ENCODE peak calls at places on chromosomes 12 and 14, in four cellular contexts. I, X, L and M are unnamed samples.

GRCh38 chr12:68042212-68042699 is 53.0 kb downstream of the IFNG-AS1 start:
- DNase-seq in L (no peak), X (no peak), I (no peak), M (no peak)

GRCh38 chr14:42214981-42215491 is 608.4 kb downstream of the LRFN5 start:
- DNase-seq in I (no peak), L (no peak), X (no peak), M (peak)

GRCh38 chr12:34289431-34290190 is 267.3 kb downstream of the ALG10 start:
- DNase-seq in X (no peak), I (no peak), L (no peak), M (no peak)

GRCh38 chr12:46677749-46678148 is 148.0 kb downstream of the SLC38A4 start:
- DNase-seq in L (no peak), I (no peak), X (no peak), M (no peak)

GRCh38 chr12:28446031-28446430 is 255.8 kb downstream of the CCDC91 start:
- DNase-seq in X (no peak), L (no peak), I (no peak), M (no peak)

GRCh38 chr14:93042968-93043940 is 72.5 kb downstream of the ITPK1 start:
- DNase-seq in X (no peak), I (peak), L (peak), M (peak)

GRCh38 chr12:221736-222135 is 7.8 kb upstream of the SLC6A12 start:
- DNase-seq in I (no peak), L (no peak), X (no peak), M (no peak)

GRCh38 chr14:96978525-96979272 is 181.5 kb downstream of the VRK1 start:
- DNase-seq in I (no peak), X (no peak), L (no peak), M (no peak)

GRCh38 chr12:94460594-94460959 is 910 bp upstream of the CEP83 start:
- DNase-seq in L (no peak), I (no peak), X (no peak), M (no peak)

GRCh38 chr12:21583587-21583986 is 21.1 kb downstream of the GYS2 start:
- DNase-seq in I (no peak), X (no peak), L (no peak), M (no peak)

GRCh38 chr14:89866458-89866857 is 88.1 kb downstream of the EFCAB11 start:
- DNase-seq in X (no peak), L (no peak), I (no peak), M (no peak)

GRCh38 chr12:53062977-53063707 is 13.3 kb downstream of the TNS2 start:
- DNase-seq in L (peak), X (no peak), I (peak), M (peak)

GRCh38 chr12:66804555-66804954 is 125.7 kb upstream of the GRIP1 start:
- DNase-seq in L (no peak), X (no peak), I (no peak), M (no peak)

GRCh38 chr12:129622566-129622965 is 281.3 kb downstream of the TMEM132D start:
- DNase-seq in L (no peak), X (no peak), I (peak), M (no peak)

GRCh38 chr14:89214221-89214965 is 202.6 kb downstream of the FOXN3 start:
- DNase-seq in L (no peak), X (no peak), I (peak), M (peak)

GRCh38 chr14:45939572-45939971 is 686.6 kb upstream of the MIS18BP1 start:
- DNase-seq in X (no peak), L (no peak), I (no peak), M (no peak)

GRCh38 chr14:45946251-45946650 is 693.2 kb upstream of the MIS18BP1 start:
- DNase-seq in X (no peak), L (no peak), I (no peak), M (no peak)

GRCh38 chr14:45940318-45940717 is 687.3 kb upstream of the MIS18BP1 start:
- DNase-seq in X (no peak), I (no peak), L (no peak), M (no peak)
- TF ChIP-seq CTCF in X (no peak), I (no peak), L (no peak), M (no peak)

DNA sequence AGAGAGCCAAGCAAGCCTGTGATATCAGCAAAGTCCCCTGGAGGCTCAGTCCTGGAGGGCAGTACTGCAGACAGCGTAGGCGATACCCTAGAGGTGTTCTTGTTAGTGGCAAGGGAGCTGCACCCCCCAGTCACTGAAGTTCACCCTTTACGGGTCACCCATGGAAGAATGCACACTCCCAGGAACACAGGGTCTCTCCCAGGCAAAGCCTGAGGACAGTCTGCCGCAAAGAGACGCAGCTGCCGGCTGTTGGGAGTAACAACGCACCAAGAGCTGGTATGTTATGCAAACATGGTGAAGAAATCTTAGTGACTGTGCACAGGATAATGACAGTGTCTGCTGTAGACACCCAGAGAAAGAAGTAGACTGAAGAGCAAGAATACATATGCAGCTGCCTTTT is 43.5 kb upstream of the NOS1 start:
- DNase-seq in L (no peak), X (no peak), I (no peak), M (no peak)
- TF ChIP-seq POLR2A in L (no peak), X (no peak), I (no peak), M (no peak)

GRCh38 chr14:63212209-63212608 is 8.0 kb downstream of the RHOJ start:
- DNase-seq in L (no peak), X (no peak), I (no peak), M (no peak)
- TF ChIP-seq CTCF in L (no peak), X (no peak), I (no peak), M (no peak)

GRCh38 chr12:61804301-61804700 is 455.9 kb upstream of the USP15 start:
- DNase-seq in X (no peak), L (no peak), I (no peak), M (no peak)

DNA sequence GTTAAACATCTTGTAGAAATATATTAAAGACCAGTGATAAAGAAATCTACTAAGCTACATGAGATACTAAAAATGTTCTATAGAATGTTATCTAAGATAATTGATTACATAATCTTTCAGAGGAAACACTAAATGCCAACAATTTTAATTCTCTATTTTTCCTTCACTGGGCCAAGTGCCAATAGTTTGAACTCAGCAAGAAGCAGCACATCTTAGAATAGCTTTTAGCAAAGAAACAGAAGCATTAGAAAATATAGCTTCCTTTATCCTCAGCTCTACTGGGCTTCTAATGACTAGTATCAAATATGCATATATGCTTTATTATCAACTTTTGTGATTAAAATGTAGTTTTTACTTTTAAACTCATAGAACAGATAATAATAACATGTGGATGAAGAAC is 461.4 kb upstream of the USP15 start:
- DNase-seq in L (no peak), X (no peak), I (no peak), M (no peak)
- TF ChIP-seq POLR2A in L (no peak), X (no peak), I (no peak), M (no peak)

GRCh38 chr12:4274396-4274959 is 916 bp downstream of the CCND2 start:
- DNase-seq in X (peak), I (no peak), L (no peak), M (no peak)

GRCh38 chr12:4272014-4272975 is 1.3 kb upstream of the CCND2 start:
- DNase-seq in L (peak), X (peak), I (peak), M (peak)

GRCh38 chr12:4272976-4273650 is 449 bp upstream of the CCND2 start:
- DNase-seq in I (no peak), L (peak), X (no peak), M (no peak)

GRCh38 chr12:4274960-4275868 is 1.7 kb downstream of the CCND2 start:
- DNase-seq in I (no peak), L (no peak), X (peak), M (peak)

GRCh38 chr12:4273651-4274395 is at the start of gene CCND2:
- DNase-seq in L (peak), X (peak), I (peak), M (peak)
- TF ChIP-seq CTCF in L (no peak), X (no peak), I (no peak), M (no peak)

DNA sequence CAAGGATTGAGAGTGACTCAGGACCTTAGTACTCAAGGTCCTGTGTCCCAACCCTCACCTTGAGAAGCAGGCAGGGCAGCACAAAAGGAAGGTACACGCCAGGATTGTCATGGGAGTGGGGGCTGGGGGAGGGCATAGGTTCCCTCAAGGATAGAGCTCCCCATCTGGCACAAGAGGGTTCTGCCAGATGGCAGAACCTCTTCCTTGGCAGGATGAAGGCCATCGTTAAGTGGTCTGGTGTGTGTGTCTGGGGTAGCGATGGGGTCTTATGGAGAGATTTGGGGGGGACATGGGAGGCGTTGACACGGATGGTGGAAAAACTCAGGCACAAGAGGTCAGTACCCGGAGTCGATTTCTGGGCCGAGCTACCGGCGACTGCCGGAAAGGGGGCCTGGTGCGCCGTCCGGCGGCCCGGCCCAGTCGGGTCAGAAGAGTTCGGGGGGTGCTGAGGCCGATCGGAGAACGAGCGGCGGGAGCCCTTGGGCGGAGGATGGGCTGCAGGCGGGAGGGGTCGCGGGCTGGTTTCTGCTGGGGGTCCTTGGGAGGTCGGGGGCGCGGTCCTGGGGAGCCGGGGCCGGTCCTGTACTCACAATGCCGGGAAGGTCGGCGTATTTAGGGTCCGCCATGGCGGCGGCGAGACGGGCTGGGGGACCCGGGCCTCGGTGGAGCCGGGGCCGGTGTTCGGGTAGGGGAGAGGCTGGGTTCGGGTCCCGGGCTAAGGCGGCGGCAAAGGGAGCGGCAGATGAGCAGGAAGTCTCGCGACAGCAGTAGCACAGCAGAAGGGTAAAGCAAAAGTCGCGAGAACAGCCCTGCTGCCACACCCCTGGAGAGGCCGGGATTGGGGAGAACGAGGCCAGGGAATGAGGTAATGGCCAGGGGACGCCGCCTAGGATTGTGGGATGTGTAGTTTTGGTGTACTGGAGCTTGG is at the start of gene DCTN2:
- DNase-seq in L (peak), X (peak), I (peak), M (peak)
- TF ChIP-seq POLR2A in L (peak), X (no peak), I (no peak), M (no peak)

DNA sequence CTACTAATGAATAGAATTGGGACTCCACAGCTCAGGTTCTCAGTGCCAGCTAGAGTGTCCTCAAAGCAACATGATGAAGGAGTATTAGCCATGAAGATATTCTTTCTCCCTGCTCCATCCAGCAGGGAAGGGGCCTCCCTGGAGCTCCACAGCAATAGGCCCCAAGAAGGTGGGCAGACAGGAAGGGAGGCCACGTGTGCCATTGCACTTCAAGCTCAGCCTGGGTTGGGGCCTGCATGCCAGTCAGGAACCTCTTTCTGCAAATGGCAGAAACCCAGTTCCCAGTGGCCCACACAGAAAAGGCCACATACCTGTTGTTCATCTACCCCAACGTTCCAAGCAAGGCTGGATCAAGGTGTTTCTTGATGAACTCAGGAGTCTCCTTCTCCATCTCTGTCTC is 357.5 kb upstream of the SFSWAP start:
- DNase-seq in L (no peak), X (no peak), I (no peak), M (no peak)
- TF ChIP-seq CTCF in L (no peak), X (no peak), I (no peak), M (no peak)

GRCh38 chr14:44962573-44963528 is 861 bp downstream of the TOGARAM1 start:
- DNase-seq in L (peak), X (peak), I (peak), M (peak)

GRCh38 chr14:44960146-44960545 is 1.6 kb downstream of the KLHL28 start:
- DNase-seq in L (no peak), I (no peak), X (no peak), M (no peak)

GRCh38 chr14:44960646-44961045 is 1.1 kb downstream of the KLHL28 start:
- DNase-seq in L (no peak), I (no peak), X (no peak), M (no peak)

GRCh38 chr14:44961151-44961729 is 507 bp downstream of the KLHL28 start:
- DNase-seq in L (peak), I (peak), X (peak), M (peak)

GRCh38 chr14:44961730-44962572 is at the start of the genes KLHL28 and TOGARAM1:
- DNase-seq in X (peak), L (peak), I (peak), M (peak)
- TF ChIP-seq POLR2A in X (peak), L (peak), I (peak), M (peak)